ENCODE peak calls at places on chromosomes 4 and X, in eight cellular contexts. E is activated T-cell treated with anti-CD3 and anti-CD28 coated beads, Interleukin-2, amount 50 U/mL, for 72 hours; Z is activated naive CD8-positive, alpha-beta T cell treated with anti-CD3 and anti-CD28 coated beads, Interleukin-2, amount 10 ng/mL, durations not matched to agents 7 days and 5 days; J is activated CD8-positive, alpha-beta T cell treated with anti-CD3 and anti-CD28 coated beads for 36 hours; S is effector memory CD8-positive, alpha-beta T cell; M is natural killer cell; W is stimulated activated naive CD8-positive, alpha-beta T cell treated with anti-CD3 and anti-CD28 coated beads, Interleukin-15, amount 100 ng/mL, for 72 hours; P is pancreas. T is an unnamed sample.

GRCh38 chr4:112219826-112220366 is 11.7 kb upstream of the AP1AR start:
- ATAC-seq in Z (no peak), P (no peak), M (no peak), S (no peak), J (no peak), E (no peak), W (no peak), T (no peak)

GRCh38 chr4:158996669-158997074 is 106.2 kb upstream of the RAPGEF2 start:
- ATAC-seq in E (no peak), W (no peak), P (no peak), J (no peak), Z (no peak), M (no peak), S (no peak), T (no peak)

GRCh38 chrX:96703379-96703778 is 18.7 kb downstream of the DIAPH2 start:
- ATAC-seq in M (no peak), S (no peak), J (no peak), Z (no peak), W (no peak), P (no peak), E (no peak), T (no peak)

GRCh38 chr4:141196227-141196928 is 24.3 kb upstream of the ZNF330 start:
- ATAC-seq in E (no peak), W (no peak), M (no peak), P (no peak), J (no peak), S (no peak), Z (no peak), T (no peak)

GRCh38 chr4:138765442-138765841 is 250.1 kb upstream of the NOCT start:
- ATAC-seq in E (no peak), S (no peak), M (no peak), W (no peak), J (no peak), P (no peak), Z (no peak), T (no peak)

GRCh38 chr4:7214359-7214758 is 22.0 kb downstream of the SORCS2 start:
- ATAC-seq in W (no peak), J (no peak), M (no peak), Z (no peak), E (no peak), S (no peak), P (no peak), T (no peak)

GRCh38 chr4:141567326-141567915 is 69.0 kb upstream of the IL15 start:
- ATAC-seq in P (no peak), E (no peak), S (no peak), M (no peak), Z (no peak), J (no peak), W (no peak), T (no peak)

GRCh38 chr4:121900132-121900983 is 30.1 kb upstream of the BBS7 start:
- ATAC-seq in Z (peak), S (peak), W (peak), M (peak), J (peak), P (no peak), E (peak), T (peak)

GRCh38 chrX:154805696-154806091 is 409 bp upstream of the MPP1 start:
- ATAC-seq in E (no peak), M (no peak), J (no peak), Z (no peak), W (no peak), P (peak), S (no peak), T (no peak)

GRCh38 chr4:182141623-182142022 is 101.6 kb upstream of the TENM3 start:
- ATAC-seq in S (no peak), Z (no peak), J (no peak), W (no peak), E (no peak), P (no peak), M (no peak), T (no peak)

GRCh38 chr4:57612279-57612678 is 502.1 kb upstream of the IGFBP7 start:
- ATAC-seq in M (no peak), P (no peak), Z (no peak), E (no peak), W (no peak), J (no peak), S (no peak), T (no peak)

GRCh38 chrX:75603833-75604232 is 81.0 kb upstream of the ZDHHC15 start:
- ATAC-seq in W (no peak), Z (no peak), M (no peak), S (no peak), J (no peak), P (no peak), E (no peak), T (no peak)